ENCODE peak calls at places on chromosomes 4 and X, in five cellular contexts. A, Y, F, E and D are unnamed samples.

GRCh38 chrX:56572975-56573374 is 9.5 kb downstream of the UBQLN2 start:
- ATAC-seq in A (no peak), Y (no peak), F (no peak), E (no peak), D (no peak)

GRCh38 chrX:81868979-81869378 is 667.1 kb downstream of the SH3BGRL start:
- ATAC-seq in A (no peak), Y (no peak), F (no peak), E (peak; percentile 33), D (no peak)

GRCh38 chr4:27242217-27242616 is 381.6 kb downstream of the STIM2 start:
- ATAC-seq in A (no peak), Y (no peak), F (no peak), E (no peak), D (no peak)

GRCh38 chr4:29142708-29143107 is 1577.5 kb upstream of the PCDH7 start:
- ATAC-seq in A (no peak), Y (no peak), F (no peak), E (no peak), D (no peak)

GRCh38 chrX:36198575-36198974 is 279.0 kb downstream of the CFAP47 start:
- ATAC-seq in A (no peak), Y (no peak), F (no peak), E (no peak), D (no peak)

GRCh38 chr4:7291372-7292135 is 99.2 kb downstream of the SORCS2 start:
- ATAC-seq in A (no peak), Y (no peak), F (no peak), E (peak; percentile 68), D (peak; percentile 29)

GRCh38 chrX:12974797-12975669 is at the start of gene TMSB4X:
- ATAC-seq in A (peak; percentile 66), Y (peak; percentile 89), F (peak; percentile 84), E (peak; percentile 88), D (peak; percentile 86)

GRCh38 chr4:185924458-185924857 is 112.5 kb upstream of the SORBS2 start:
- ATAC-seq in A (no peak), Y (no peak), F (no peak), E (no peak), D (no peak)

GRCh38 chr4:180105362-180105761 is 2137.8 kb upstream of the TENM3 start:
- ATAC-seq in A (no peak), Y (no peak), F (no peak), E (no peak), D (no peak)

GRCh38 chr4:67658302-67658701 is 42.7 kb downstream of the UBA6 start:
- ATAC-seq in A (no peak), Y (no peak), F (no peak), E (no peak), D (no peak)

GRCh38 chr4:100117749-100118148 is 72.5 kb downstream of the DDIT4L start:
- ATAC-seq in A (no peak), Y (no peak), F (no peak), E (no peak), D (no peak)

GRCh38 chr4:173457893-173458292 is 59.0 kb upstream of the SCRG1 start:
- ATAC-seq in A (no peak), Y (no peak), F (no peak), E (no peak), D (no peak)

GRCh38 chrX:47566841-47567240 is 5.8 kb downstream of the ARAF start:
- ATAC-seq in A (no peak), Y (no peak), F (no peak), E (no peak), D (no peak)

GRCh38 chrX:30023451-30023850 is 191.9 kb upstream of the MAGEB2 start:
- ATAC-seq in A (no peak), Y (no peak), F (no peak), E (no peak), D (no peak)

DNA sequence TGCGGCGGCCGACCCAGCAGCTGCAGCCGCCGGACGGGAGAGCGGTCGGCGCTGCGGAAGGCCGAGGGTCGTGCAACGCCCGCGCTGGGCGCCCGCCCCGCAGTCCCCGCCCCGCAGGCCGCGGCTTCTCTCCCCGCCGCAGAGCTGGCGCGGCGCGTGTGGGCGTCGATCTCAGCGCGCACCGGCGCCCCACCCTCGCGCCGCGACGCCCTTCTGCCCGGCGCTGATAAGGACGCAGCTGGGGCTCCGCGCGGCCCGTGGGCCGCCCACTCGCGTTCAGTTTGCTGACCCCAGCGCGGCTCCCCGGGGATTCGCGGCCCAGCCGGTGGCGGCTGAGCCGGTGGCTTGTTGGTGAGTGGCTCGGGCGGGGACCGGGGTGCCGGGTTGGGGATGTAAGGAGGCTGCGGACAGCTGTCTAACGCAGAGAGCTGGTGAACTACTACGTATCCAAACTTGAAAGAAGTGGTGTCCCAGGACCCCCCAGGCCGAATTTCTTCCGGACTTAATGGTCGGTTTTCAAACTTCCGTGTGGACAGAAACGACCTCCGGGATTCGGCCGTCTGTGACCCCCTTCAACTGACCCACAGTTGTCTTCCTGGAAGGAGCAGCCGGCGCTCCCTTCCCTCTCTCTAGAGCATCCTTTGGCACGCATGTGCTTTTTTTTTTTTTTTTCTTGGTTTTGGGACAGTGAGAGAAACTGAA is 1.6 kb downstream of the FHDC1 start:
- ATAC-seq in A (peak; percentile 59), Y (peak; percentile 88), F (peak; percentile 35), E (peak; percentile 53), D (peak; percentile 56)
- TF ChIP-seq POLR2A in A (no peak), Y (no peak), F (no peak), E (no peak), D (peak; percentile 16)

GRCh38 chr4:38760915-38761314 is 21.9 kb downstream of the TLR10 start:
- ATAC-seq in A (no peak), Y (no peak), F (no peak), E (no peak), D (no peak)

GRCh38 chr4:38765391-38765790 is 17.4 kb downstream of the TLR10 start:
- ATAC-seq in A (peak; percentile 63), Y (no peak), F (no peak), E (no peak), D (no peak)

GRCh38 chr4:38764292-38764691 is 18.5 kb downstream of the TLR10 start:
- ATAC-seq in A (no peak), Y (no peak), F (no peak), E (no peak), D (no peak)

GRCh38 chr4:38759790-38760122 is 23.0 kb downstream of the TLR10 start:
- ATAC-seq in A (no peak), Y (no peak), F (no peak), E (no peak), D (no peak)

DNA sequence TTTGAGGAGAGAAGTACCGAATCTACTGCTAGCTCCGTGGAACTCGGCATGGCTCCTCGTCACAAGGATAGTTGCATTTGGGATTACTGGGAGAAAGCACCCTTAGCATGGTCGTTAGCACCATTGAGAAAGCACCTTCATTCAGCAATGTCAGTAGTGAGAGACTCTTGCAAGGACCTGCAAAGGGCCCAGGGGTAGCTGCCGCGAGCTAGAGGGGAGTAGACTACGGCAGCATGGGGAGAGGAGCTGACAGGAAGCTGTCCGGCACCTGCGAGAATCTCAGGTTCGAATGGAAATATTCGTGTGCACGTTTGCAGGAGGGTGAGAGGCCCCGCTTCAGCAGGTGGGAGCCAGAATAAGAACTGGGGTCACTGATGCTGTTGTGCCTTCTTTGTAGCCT is 20.2 kb downstream of the TLR10 start:
- ATAC-seq in A (no peak), Y (no peak), F (no peak), E (no peak), D (no peak)
- TF ChIP-seq POLR2A in A (no peak), Y (no peak), F (no peak), E (no peak), D (no peak)

DNA sequence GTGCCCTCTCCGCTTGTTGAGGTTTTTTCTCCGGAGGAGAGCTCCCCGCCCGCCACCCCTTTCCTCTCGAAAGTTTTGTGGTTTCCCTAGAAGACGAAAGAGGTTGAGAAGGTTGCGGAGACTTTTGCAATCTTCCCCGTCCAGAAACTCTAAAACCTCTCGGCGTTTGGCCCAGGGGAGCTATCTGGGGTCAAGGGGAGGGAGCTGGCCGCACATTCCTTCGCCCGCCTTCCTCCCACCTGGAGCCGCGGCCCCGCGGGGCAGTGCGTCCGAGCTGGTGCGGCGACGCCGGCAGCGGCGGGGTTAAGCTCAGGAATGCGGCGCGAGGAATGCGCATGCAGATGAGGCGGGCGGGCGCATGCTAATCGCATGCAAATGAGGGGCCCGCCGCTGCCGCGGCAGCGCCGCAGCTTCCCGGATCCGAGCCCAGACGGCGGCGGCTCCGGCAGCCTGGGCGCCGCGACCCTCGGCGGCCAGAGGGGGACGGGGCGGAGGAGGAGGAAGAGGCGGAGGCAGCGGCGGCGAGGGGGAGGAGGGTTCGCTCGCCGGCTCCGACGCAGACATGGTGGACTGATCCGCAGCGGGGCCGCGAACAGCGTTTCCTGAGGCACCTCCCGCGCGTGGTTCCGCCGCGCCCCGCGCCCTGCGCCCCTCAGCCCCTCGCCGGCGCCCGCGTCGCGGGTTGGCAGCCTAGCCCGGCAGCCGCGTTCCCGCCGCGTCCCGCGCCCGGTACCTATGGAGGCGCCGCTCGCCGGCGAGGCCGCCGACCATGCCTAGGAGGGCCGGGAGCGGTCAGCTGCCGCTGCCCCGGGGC is at the start of gene WWC2:
- ATAC-seq in A (peak; percentile 82), Y (peak; percentile 94), F (peak; percentile 92), E (peak; percentile 94), D (peak; percentile 92)
- TF ChIP-seq POLR2A in A (peak; percentile 68), Y (peak; percentile 64), F (peak; percentile 58), E (peak; percentile 77), D (peak; percentile 81)

GRCh38 chr4:3091464-3091863 is 17.0 kb downstream of the HTT start:
- ATAC-seq in A (no peak), Y (no peak), F (no peak), E (no peak), D (no peak)
- TF ChIP-seq POLR2A in A (no peak), Y (no peak), F (no peak), E (no peak), D (no peak)

GRCh38 chrX:74925210-74926088 is at the start of gene NEXMIF:
- ATAC-seq in A (peak; percentile 82), Y (peak; percentile 78), F (peak; percentile 98), E (peak; percentile 83), D (peak; percentile 65)

GRCh38 chrX:74922922-74923321 is 2.3 kb downstream of the NEXMIF start:
- ATAC-seq in A (no peak), Y (no peak), F (no peak), E (no peak), D (no peak)

GRCh38 chrX:74923942-74924448 is 1.3 kb downstream of the NEXMIF start:
- ATAC-seq in A (no peak), Y (peak; percentile 63), F (no peak), E (peak; percentile 20), D (peak; percentile 45)

DNA sequence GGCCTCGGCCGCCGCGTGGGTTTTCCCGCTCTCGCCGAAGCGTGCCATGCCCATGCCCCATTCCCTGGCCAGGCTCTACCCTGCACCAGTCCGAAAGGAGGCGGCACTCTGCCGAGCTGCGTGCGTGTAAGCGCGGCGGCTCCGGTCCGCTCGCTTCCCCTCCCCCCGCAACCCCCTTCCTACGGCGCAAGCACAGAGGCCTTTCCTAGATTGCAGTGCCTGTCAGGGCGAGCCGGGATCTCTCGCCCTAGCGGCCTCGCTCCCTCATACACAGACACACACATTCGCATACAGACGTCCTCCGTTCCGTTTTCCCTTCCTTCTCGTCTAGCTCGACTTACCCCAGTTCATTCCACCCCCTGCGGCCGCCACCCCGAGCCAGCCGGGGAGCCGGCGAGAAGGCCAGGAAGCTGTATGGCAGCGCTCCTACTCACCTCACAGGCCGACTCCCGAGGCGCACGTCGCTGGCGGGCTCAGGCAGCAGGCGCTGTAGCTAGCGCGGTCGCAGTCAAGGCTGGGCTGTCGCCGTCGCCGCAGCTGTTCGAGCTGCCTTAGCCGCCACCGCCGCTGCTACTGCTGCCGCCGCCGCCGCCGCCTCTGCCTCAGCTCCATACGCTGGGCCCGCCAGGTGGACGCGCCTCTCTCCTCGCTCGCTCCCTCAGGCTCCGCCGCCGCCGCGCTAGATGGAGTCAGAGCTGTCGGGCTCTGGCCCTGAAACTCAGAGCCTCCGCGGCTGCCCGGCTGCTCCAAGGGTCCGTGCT is 623 bp downstream of the NEXMIF start:
- ATAC-seq in A (peak; percentile 70), Y (peak; percentile 83), F (peak; percentile 87), E (peak; percentile 76), D (peak; percentile 77)
- TF ChIP-seq POLR2A in A (no peak), Y (no peak), F (no peak), E (no peak), D (no peak)